ENCODE peak calls at places on chromosomes 3 and 15, in four cellular contexts. V is Peyer's patch, U is colonic mucosa, I is omental fat pad. N is an unnamed sample.

GRCh38 chr3:151203053-151203420 is at the start of gene GPR171:
- DNase-seq in U (no peak), V (peak; percentile 78), I (no peak), N (no peak)

GRCh38 chr15:39124925-39125625 is 455.8 kb upstream of the THBS1 start:
- DNase-seq in V (no peak), I (no peak), U (no peak), N (no peak)

GRCh38 chr3:24185738-24186384 is 240.8 kb downstream of the NR1D2 start:
- DNase-seq in I (no peak), U (peak; percentile 26), V (peak; percentile 45), N (peak; percentile 39)

GRCh38 chr3:80559701-80560100 is 791.9 kb upstream of the ROBO1 start:
- DNase-seq in U (no peak), V (no peak), I (no peak), N (no peak)

GRCh38 chr15:99989095-99989494 is 255.9 kb upstream of the LYSMD4 start:
- DNase-seq in V (peak; percentile 27), U (no peak), I (no peak), N (no peak)

GRCh38 chr3:177835008-177835407 is 637.7 kb upstream of the TBL1XR1 start:
- DNase-seq in I (no peak), U (no peak), V (no peak), N (no peak)

GRCh38 chr3:36393563-36393962 is 13.3 kb downstream of the STAC start:
- DNase-seq in V (no peak), I (no peak), U (no peak), N (no peak)

GRCh38 chr3:108744762-108745161 is 12.4 kb downstream of the RETNLB start:
- DNase-seq in V (no peak), I (no peak), U (no peak), N (no peak)

GRCh38 chr15:100909582-100909981 is 9.6 kb upstream of the LRRK1 start:
- DNase-seq in I (no peak), V (peak; percentile 30), U (no peak), N (no peak)

GRCh38 chr3:157498374-157498773 is 4.8 kb downstream of the VEPH1 start:
- DNase-seq in V (no peak), U (no peak), I (no peak), N (no peak)

GRCh38 chr3:190722181-190722905 is 140.2 kb downstream of the GMNC start:
- DNase-seq in V (no peak), I (no peak), U (no peak), N (no peak)

GRCh38 chr3:151044706-151045105 is 40.8 kb upstream of the MED12L start:
- DNase-seq in U (no peak), V (no peak), I (no peak), N (no peak)

GRCh38 chr15:70935631-70936030 is 43.0 kb downstream of the LRRC49 start:
- DNase-seq in V (no peak), U (no peak), I (no peak), N (no peak)

GRCh38 chr15:28873585-28874139 is 12.1 kb upstream of the APBA2 start:
- DNase-seq in U (no peak), I (no peak), V (no peak), N (no peak)

GRCh38 chr3:149120051-149120972 is 9.1 kb upstream of the HPS3 start:
- DNase-seq in V (no peak), U (no peak), I (no peak), N (no peak)

GRCh38 chr3:42654331-42655201 is 1.1 kb downstream of the ZBTB47 start:
- DNase-seq in I (no peak), U (peak; percentile 53), V (no peak), N (peak; percentile 79)

GRCh38 chr15:25176991-25177954 is 222.5 kb downstream of the SNRPN start:
- DNase-seq in V (peak; percentile 32), I (peak; percentile 13), U (peak; percentile 9), N (peak; percentile 12)

GRCh38 chr3:100994187-100994586 is 966 bp upstream of the ABI3BP start:
- DNase-seq in U (no peak), V (no peak), I (no peak), N (no peak)

GRCh38 chr15:55420171-55420871 is 12.0 kb downstream of the PIERCE2 start:
- DNase-seq in V (no peak), U (no peak), I (no peak), N (no peak)

GRCh38 chr3:179801263-179801662 is 148.4 kb downstream of the USP13 start:
- DNase-seq in I (no peak), U (no peak), V (no peak), N (no peak)

GRCh38 chr3:44478055-44478468 is 592 bp upstream of the ZNF445 start:
- DNase-seq in I (no peak), U (no peak), V (no peak), N (no peak)

GRCh38 chr3:149581681-149582349 is 76.0 kb downstream of the WWTR1 start:
- DNase-seq in U (no peak), I (no peak), V (peak; percentile 69), N (no peak)

GRCh38 chr3:178485756-178486155 is 50.5 kb upstream of the KCNMB2 start:
- DNase-seq in I (no peak), V (no peak), U (no peak), N (no peak)

GRCh38 chr3:73658227-73658626 is 33.5 kb upstream of the PDZRN3 start:
- DNase-seq in I (no peak), V (no peak), U (no peak), N (no peak)

GRCh38 chr15:92226020-92226612 is 167.6 kb upstream of the ST8SIA2 start:
- DNase-seq in U (no peak), I (no peak), V (no peak), N (no peak)

GRCh38 chr3:159805411-159805772 is 183.2 kb upstream of the IL12A start:
- DNase-seq in V (no peak), I (no peak), U (no peak), N (no peak)
- TF ChIP-seq CTCF in V (no peak), I (no peak), U (no peak), N (peak; percentile 11)

GRCh38 chr3:124969963-124970722 is 35.6 kb upstream of the MUC13 start:
- DNase-seq in V (no peak), I (no peak), U (no peak), N (no peak)
- TF ChIP-seq CTCF in V (no peak), I (no peak), U (no peak), N (no peak)

GRCh38 chr15:97482521-97482920 is 478.0 kb upstream of the ARRDC4 start:
- DNase-seq in V (peak; percentile 47), U (no peak), I (no peak), N (no peak)
- TF ChIP-seq CTCF in V (no peak), U (no peak), I (no peak), N (no peak)

DNA sequence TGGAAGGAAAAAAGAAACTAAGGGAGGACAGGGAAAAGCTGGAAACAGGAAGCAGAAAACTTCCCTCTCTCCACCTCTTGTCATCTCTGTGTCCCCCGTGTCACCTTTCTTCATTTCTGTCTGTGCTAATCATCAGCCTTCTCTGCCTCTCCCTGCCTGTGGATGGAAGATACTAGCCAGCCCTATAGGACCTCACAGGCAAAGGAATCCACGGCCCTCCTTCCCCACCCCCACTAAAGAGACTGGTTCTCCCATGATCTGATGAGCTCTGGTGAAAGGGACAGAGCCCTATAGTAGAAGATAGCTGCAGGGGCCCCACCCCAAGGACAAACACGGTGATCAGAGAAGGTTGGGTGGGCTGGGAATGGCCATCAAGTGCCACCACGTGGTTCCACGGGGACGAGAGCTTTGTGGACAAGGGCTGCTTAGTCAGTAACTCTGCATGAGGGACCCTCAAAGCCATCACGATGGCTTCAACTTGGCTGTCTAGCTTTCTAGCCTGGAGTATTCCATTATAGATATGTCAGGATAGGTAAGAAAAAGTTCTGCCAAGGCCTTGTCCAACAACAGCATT is 27.8 kb upstream of the RASA2 start:
- DNase-seq in U (no peak), I (no peak), V (no peak), N (no peak)
- TF ChIP-seq CTCF in U (no peak), I (no peak), V (no peak), N (no peak)

DNA sequence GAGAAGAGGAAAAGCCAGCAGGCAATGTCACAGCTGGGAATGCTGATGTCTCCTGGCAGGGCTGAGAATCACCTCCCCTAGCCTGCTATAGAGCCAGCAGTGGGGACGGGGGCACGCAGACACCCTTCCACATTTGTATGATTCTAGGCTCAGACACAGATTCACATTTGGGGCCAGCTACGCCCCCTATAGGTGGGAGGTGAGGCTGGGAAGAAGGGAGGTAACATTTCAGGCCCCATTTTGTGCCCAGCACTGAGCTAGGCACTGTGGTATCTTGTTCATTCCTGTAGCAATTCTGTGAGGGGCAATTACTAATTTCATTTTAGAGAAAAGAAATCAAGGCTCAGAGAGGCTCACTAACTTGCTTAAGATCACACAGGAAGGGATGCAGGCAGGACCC is 15.9 kb upstream of the ACAD9 start:
- DNase-seq in V (no peak), U (no peak), I (no peak), N (no peak)
- TF ChIP-seq CTCF in V (no peak), U (no peak), I (no peak), N (no peak)

GRCh38 chr3:37545479-37545878 is 316.2 kb upstream of the CTDSPL start:
- DNase-seq in V (no peak), I (no peak), U (no peak), N (no peak)
- TF ChIP-seq CTCF in V (no peak), I (no peak), U (no peak), N (no peak)

DNA sequence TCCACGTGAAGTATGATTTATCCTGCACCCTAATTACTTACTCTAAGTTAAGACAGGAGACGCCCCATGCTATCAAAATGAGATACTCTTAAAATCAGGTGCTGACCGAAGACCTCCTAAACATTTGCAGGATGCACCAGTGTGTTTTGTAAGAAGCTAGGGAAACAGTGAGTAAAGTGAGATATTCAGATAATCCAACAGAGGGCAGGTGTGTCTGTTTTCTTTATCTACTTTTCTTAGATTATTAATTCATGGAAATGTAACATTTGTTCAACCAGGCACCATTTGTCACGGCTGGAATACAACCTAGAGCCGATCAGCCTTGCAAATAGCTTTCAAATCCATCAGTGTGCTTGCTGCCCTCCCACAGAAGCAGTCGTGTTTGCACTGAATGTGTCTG is 202.0 kb upstream of the CHRM5 start:
- DNase-seq in I (no peak), U (no peak), V (no peak), N (no peak)
- TF ChIP-seq CTCF in I (no peak), U (no peak), V (no peak), N (no peak)

GRCh38 chr3:28786446-28786845 is 437.8 kb upstream of the AZI2 start:
- DNase-seq in V (no peak), I (no peak), U (no peak), N (no peak)
- TF ChIP-seq CTCF in V (no peak), I (no peak), U (no peak), N (no peak)

DNA sequence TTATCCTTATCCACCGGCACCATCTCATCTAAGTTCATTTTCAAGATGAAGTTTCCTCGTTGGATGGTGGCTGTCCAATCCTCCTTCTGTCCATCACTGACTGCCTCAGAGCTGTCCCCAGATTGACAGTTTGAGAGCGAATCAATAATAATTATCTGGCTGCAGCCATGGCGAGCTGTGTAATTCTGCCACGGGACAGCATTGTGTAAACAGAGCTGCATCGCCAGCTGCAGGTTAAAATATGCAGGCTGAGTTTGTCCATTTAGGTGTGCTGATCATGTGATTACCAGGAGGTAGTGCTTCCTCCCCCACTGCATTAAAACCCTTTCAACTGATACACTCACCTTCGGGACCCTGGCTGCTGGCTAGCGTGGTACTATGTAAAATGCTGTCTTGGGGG is 461.9 kb upstream of the ONECUT1 start:
- DNase-seq in U (no peak), I (no peak), V (no peak), N (no peak)
- TF ChIP-seq CTCF in U (no peak), I (no peak), V (no peak), N (no peak)

GRCh38 chr15:66789029-66790025 is 87.3 kb downstream of the SMAD6 start:
- DNase-seq in V (peak; percentile 54), I (no peak), U (no peak), N (no peak)
- TF ChIP-seq CTCF in V (no peak), I (no peak), U (no peak), N (no peak)